ENCODE peak calls at places on chromosomes 16 and 17, in seven cellular contexts. G is GM06990; W is tibial nerve; C is upper lobe of right lung; Q is cardiac fibroblast; F is HFF-Myc; E is CD8-positive, alpha-beta T cell. Z is an unnamed sample.

GRCh38 chr17:13520899-13521572 is 80.7 kb downstream of the HS3ST3A1 start:
- DNase-seq in C (no peak), F (no peak), W (no peak), G (peak), E (no peak), Q (peak), Z (peak)

GRCh38 chr16:64700628-64701027 is 421.2 kb downstream of the CDH11 start:
- DNase-seq in E (no peak), Q (no peak), F (no peak), G (no peak), C (no peak), W (no peak), Z (no peak)

GRCh38 chr17:5434984-5435383 is 4.0 kb downstream of the C1QBP start:
- DNase-seq in W (no peak), G (no peak), C (no peak), E (no peak), Q (no peak), F (no peak), Z (no peak)

GRCh38 chr16:76650579-76650978 is 373.4 kb downstream of the CNTNAP4 start:
- DNase-seq in G (no peak), W (no peak), F (no peak), C (no peak), E (no peak), Q (no peak), Z (no peak)

GRCh38 chr17:14451729-14452191 is 150.9 kb downstream of the HS3ST3B1 start:
- DNase-seq in F (no peak), Q (no peak), W (no peak), C (no peak), G (no peak), E (no peak), Z (no peak)

GRCh38 chr17:2602597-2603017 is 9.2 kb downstream of the PAFAH1B1 start:
- DNase-seq in G (no peak), W (no peak), F (no peak), E (no peak), C (no peak), Q (no peak), Z (no peak)

GRCh38 chr17:5902671-5903070 is 167.5 kb upstream of the WSCD1 start:
- DNase-seq in W (no peak), F (no peak), C (no peak), Q (no peak), E (no peak), G (no peak), Z (no peak)

GRCh38 chr16:877242-878065 is 76.9 kb upstream of the GNG13 start:
- DNase-seq in W (no peak), F (no peak), E (no peak), G (no peak), C (no peak), Q (no peak), Z (no peak)

GRCh38 chr17:4287710-4288109 is 23.9 kb upstream of the ANKFY1 start:
- DNase-seq in C (no peak), E (no peak), G (no peak), F (no peak), Q (no peak), W (no peak), Z (no peak)

GRCh38 chr16:54942353-54942943 is 11.8 kb downstream of the IRX5 start:
- DNase-seq in F (no peak), W (no peak), G (no peak), E (no peak), Q (no peak), C (no peak), Z (no peak)

GRCh38 chr17:76912585-76912984 is 44.4 kb downstream of the MGAT5B start:
- DNase-seq in C (no peak), Q (no peak), F (no peak), W (no peak), G (no peak), E (no peak), Z (no peak)

GRCh38 chr16:81470796-81471636 is 26.4 kb downstream of the CMIP start:
- DNase-seq in Q (no peak), C (no peak), E (no peak), G (no peak), F (no peak), W (no peak), Z (no peak)

GRCh38 chr17:44992242-44992939 is 24.3 kb upstream of the C1QL1 start:
- DNase-seq in F (no peak), W (no peak), C (no peak), E (no peak), G (no peak), Q (no peak), Z (no peak)

GRCh38 chr16:49620158-49620867 is 235.6 kb downstream of the ZNF423 start:
- DNase-seq in Q (peak), W (peak), G (no peak), C (no peak), F (no peak), E (no peak), Z (peak)

DNA sequence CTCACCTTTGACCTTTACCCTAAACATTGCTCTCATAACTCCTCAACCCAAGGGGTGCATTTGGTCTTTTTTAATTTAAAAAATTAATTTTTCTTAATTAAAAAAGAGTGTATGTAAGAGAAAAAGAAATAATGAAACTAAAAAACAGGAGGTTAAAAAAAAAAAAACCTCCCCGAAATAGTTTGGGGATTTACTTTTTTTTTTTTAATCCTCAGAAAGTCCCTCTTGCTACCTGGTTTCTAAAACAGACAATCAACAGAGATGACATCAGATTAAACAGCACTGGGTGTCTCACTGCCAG is 301.3 kb downstream of the SOX9 start:
- DNase-seq in W (no peak), G (no peak), C (no peak), E (no peak), Q (no peak), F (no peak), Z (no peak)
- H3K4me3 ChIP-seq in W (no peak), G (peak), C (no peak), E (no peak), Q (no peak), F (no peak), Z (no peak)

GRCh38 chr17:40284085-40284713 is 3.5 kb upstream of the CDC6 start:
- DNase-seq in W (no peak), C (no peak), F (no peak), E (no peak), Q (peak), G (no peak), Z (peak)
- TF ChIP-seq CTCF in W (no peak), C (peak), F (peak), E (no peak), Q (peak), G (no peak), Z (peak)

GRCh38 chr16:88455610-88456355 is 2.7 kb downstream of the ZFPM1 start:
- DNase-seq in E (peak), F (no peak), G (peak), W (no peak), C (peak), Q (peak), Z (no peak)

GRCh38 chr16:88454315-88455057 is 1.4 kb downstream of the ZFPM1 start:
- DNase-seq in F (no peak), C (no peak), E (peak), G (peak), Q (no peak), W (no peak), Z (no peak)

GRCh38 chr16:88458039-88458772 is 5.1 kb downstream of the ZFPM1 start:
- DNase-seq in Q (peak), G (no peak), C (no peak), F (no peak), W (no peak), E (no peak), Z (no peak)

GRCh38 chr16:88458773-88459235 is 5.7 kb downstream of the ZFPM1 start:
- DNase-seq in W (no peak), E (no peak), F (no peak), Q (no peak), C (no peak), G (no peak), Z (no peak)

GRCh38 chr16:88456356-88457292 is 3.5 kb downstream of the ZFPM1 start:
- DNase-seq in Q (no peak), C (no peak), W (no peak), G (no peak), E (peak), F (no peak), Z (no peak)
- H3K4me3 ChIP-seq in Q (no peak), C (peak), W (peak), G (peak), E (peak), F (peak), Z (peak)

DNA sequence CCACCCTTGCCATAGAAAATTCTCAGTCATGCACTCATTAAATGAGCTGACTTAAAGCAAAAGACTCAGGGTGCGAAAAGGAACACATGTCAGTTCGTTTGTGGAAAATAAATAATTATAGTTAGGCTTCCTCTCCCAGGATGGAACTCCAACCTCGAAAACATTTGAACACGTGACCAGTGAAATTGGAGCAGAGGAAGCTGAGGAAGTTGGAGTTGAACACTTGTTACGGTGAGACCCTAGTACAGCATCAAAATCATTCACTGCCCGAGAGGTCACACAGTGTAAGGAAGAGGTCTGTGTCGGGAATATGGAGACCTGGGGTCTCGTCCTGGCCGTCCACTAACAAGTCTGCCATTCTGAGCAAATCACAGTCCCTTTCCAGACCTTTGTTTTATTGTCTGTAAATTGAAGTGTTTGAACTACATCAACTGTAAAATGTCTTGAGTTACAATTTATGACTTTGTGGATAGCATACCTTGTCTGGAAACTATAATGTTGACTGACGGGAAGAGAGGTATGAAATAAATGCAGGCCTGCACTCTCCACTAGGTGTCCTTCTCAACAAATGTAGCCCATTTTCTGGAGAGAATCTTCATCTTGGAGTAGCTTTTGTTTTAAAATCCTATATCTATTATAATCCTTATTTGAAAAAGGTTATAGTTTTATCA is 7.7 kb downstream of the PSMD7 start:
- DNase-seq in W (no peak), E (no peak), G (no peak), F (no peak), C (no peak), Q (peak), Z (no peak)
- TF ChIP-seq CTCF in W (peak), E (peak), G (peak), F (peak), C (peak), Q (peak), Z (peak)

GRCh38 chr16:87216148-87216823 is 100.9 kb downstream of the C16orf95 start:
- DNase-seq in F (no peak), C (peak), G (no peak), E (no peak), Q (no peak), W (peak), Z (no peak)
- H3K4me3 ChIP-seq in F (peak), C (peak), G (no peak), E (no peak), Q (no peak), W (peak), Z (no peak)

DNA sequence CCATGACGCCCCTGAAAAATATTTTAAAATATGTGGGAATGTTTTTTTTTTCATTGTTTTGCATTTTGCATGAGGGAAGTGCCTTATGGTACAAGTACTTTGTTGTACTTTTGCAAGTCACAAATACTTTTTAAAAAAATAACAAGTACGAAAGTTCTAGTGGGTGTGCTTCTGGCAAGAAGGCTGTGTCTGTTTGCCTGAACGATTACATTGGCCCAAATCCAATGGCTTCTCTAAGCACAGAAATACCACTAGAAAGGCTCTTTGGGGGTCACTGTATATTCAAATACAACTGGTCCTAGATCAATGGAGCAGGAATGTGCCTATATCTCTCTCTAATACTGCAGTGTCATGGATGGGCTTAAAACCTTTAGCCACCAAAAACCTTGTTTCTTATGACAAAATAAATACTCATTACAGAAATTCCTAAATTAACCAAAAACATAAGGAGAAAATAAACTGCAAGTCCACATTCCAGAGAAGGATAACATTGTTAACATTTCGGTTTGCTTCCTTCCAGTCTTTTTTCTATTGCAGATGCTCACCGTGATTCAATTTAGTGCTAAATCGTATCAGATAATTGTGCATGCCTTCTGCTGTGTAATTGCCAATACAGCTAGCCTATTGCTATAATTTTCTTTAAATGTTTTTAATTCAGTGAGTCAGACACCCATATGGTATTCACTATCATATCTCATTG is 97.4 kb downstream of the VAT1L start:
- DNase-seq in E (no peak), C (no peak), Q (no peak), G (no peak), W (no peak), F (no peak), Z (no peak)
- TF ChIP-seq CTCF in E (no peak), C (no peak), Q (no peak), G (no peak), W (no peak), F (no peak), Z (no peak)

GRCh38 chr16:86668136-86668535 is 89.8 kb downstream of the FOXL1 start:
- DNase-seq in F (no peak), Q (peak), G (no peak), E (no peak), C (no peak), W (no peak), Z (no peak)
- H3K4me3 ChIP-seq in F (no peak), Q (no peak), G (no peak), E (no peak), C (no peak), W (no peak), Z (no peak)

Z was measured in AG04449.